ENCODE peak calls at places on chromosomes 2 and 18, in ten cellular contexts. W is Calu3; C is astrocyte of the spinal cord; M is RPMI7951; R is activated CD4-positive, CD25-positive, alpha-beta regulatory T cell treated with anti-CD3 and anti-CD28 coated beads, Interleukin-2, amount 50 U/mL, for 72 hours; S is activated CD4-positive, alpha-beta memory T cell treated with anti-CD3 and anti-CD28 coated beads for 36 hours; H is neural crest cell; U is BE2C; K is A549; G is activated CD8-positive, alpha-beta memory T cell treated with anti-CD3 and anti-CD28 coated beads, Interleukin-2, amount 50 U/mL, for 48 hours. O is an unnamed sample.

GRCh38 chr2:139872503-139872902 is 1092.3 kb upstream of the NXPH2 start:
- DNase-seq in W (no peak), C (no peak), M (no peak), R (no peak), S (no peak), H (no peak), U (no peak), K (no peak), G (no peak), O (no peak)

GRCh38 chr2:43228341-43228751 is 1.9 kb upstream of the ZFP36L2 start:
- DNase-seq in W (no peak), C (no peak), M (no peak), R (no peak), S (no peak), H (no peak), U (no peak), K (no peak), G (no peak), O (peak)

GRCh38 chr18:15198116-15198389 is 450.1 kb downstream of the ANKRD30B start:
- DNase-seq in W (no peak), C (no peak), M (no peak), R (no peak), S (no peak), H (no peak), U (no peak), K (no peak), G (no peak), O (no peak)

GRCh38 chr18:54140641-54141040 is 83.8 kb downstream of the MBD2 start:
- DNase-seq in W (no peak), C (peak), M (no peak), R (no peak), S (no peak), H (no peak), U (no peak), K (no peak), G (no peak), O (peak)

GRCh38 chr18:57587262-57587661 is 760 bp upstream of the FECH start:
- DNase-seq in W (no peak), C (no peak), M (no peak), R (no peak), S (no peak), H (no peak), U (no peak), K (no peak), G (no peak), O (no peak)

GRCh38 chr2:17479875-17480274 is 38.4 kb downstream of the RAD51AP2 start:
- DNase-seq in W (no peak), C (peak), M (no peak), R (no peak), S (no peak), H (no peak), U (no peak), K (no peak), G (no peak), O (peak)

GRCh38 chr2:134122610-134123009 is 131.3 kb upstream of the MGAT5 start:
- DNase-seq in W (peak), C (no peak), M (no peak), R (no peak), S (no peak), H (no peak), U (no peak), K (no peak), G (no peak), O (no peak)

GRCh38 chr2:140384946-140385345 is 1604.8 kb upstream of the NXPH2 start:
- DNase-seq in W (no peak), C (no peak), M (no peak), R (no peak), S (no peak), H (no peak), U (no peak), K (no peak), G (no peak), O (no peak)

GRCh38 chr2:60423066-60423465 is 130.4 kb downstream of the BCL11A start:
- DNase-seq in W (no peak), C (no peak), M (no peak), R (no peak), S (no peak), H (no peak), U (peak), K (no peak), G (no peak), O (no peak)

GRCh38 chr18:47790036-47790435 is 140.4 kb downstream of the SMAD2 start:
- DNase-seq in W (no peak), C (no peak), M (no peak), R (no peak), S (no peak), H (no peak), U (no peak), K (no peak), G (no peak), O (no peak)

O was measured in LHCN-M2.